ENCODE peak calls at places on chromosomes 1 and 21, in four cellular contexts. D is neural progenitor cell, V is OCI-LY7, U is MM.1S. B is an unnamed sample.

GRCh38 chr1:99358771-99359170 is 94.5 kb downstream of the PLPPR4 start:
- DNase-seq in U (no peak), D (no peak), V (no peak), B (no peak)

GRCh38 chr1:57850572-57850971 is 426.7 kb upstream of the DAB1 start:
- DNase-seq in V (no peak), D (no peak), U (no peak), B (no peak)

GRCh38 chr1:37817481-37817880 is 9.5 kb upstream of the YRDC start:
- DNase-seq in U (no peak), V (no peak), D (peak; percentile 52), B (peak; percentile 44)

GRCh38 chr1:211825990-211826389 is 4.6 kb downstream of the LPGAT1 start:
- DNase-seq in D (no peak), U (no peak), V (no peak), B (no peak)

GRCh38 chr1:201228011-201228983 is 37.7 kb downstream of the IGFN1 start:
- DNase-seq in V (no peak), D (no peak), U (no peak), B (no peak)

GRCh38 chr1:241482761-241483250 is 36.7 kb downstream of the FH start:
- DNase-seq in U (no peak), D (no peak), V (no peak), B (no peak)

GRCh38 chr1:154348429-154349076 is 23.2 kb downstream of the ATP8B2 start:
- DNase-seq in V (no peak), U (peak; percentile 5), D (no peak), B (no peak)

GRCh38 chr1:80656628-80657019 is 1144.1 kb upstream of the ADGRL2 start:
- DNase-seq in D (no peak), V (no peak), U (no peak), B (peak; percentile 47)

GRCh38 chr1:111789077-111789476 is 33.4 kb downstream of the DDX20 start:
- DNase-seq in U (no peak), D (no peak), V (no peak), B (no peak)

GRCh38 chr21:34204021-34204420 is 130.6 kb downstream of the MRPS6 start:
- DNase-seq in V (no peak), D (no peak), U (no peak), B (no peak)

GRCh38 chr21:43982489-43983078 is 29.5 kb upstream of the TRAPPC10 start:
- DNase-seq in D (no peak), V (no peak), U (no peak), B (no peak)

GRCh38 chr1:112697781-112698201 is 9.1 kb downstream of the RHOC start:
- DNase-seq in U (no peak), V (no peak), D (no peak), B (no peak)

GRCh38 chr1:36306210-36306901 is at the start of gene SH3D21:
- DNase-seq in V (peak; percentile 61), D (peak; percentile 87), U (peak; percentile 42), B (peak; percentile 85)

GRCh38 chr21:41612674-41613250 is 104.8 kb upstream of the TMPRSS2 start:
- DNase-seq in V (peak; percentile 41), U (no peak), D (peak; percentile 84), B (peak; percentile 80)

GRCh38 chr1:90362163-90362562 is 354.9 kb downstream of the BARHL2 start:
- DNase-seq in U (no peak), D (no peak), V (no peak), B (no peak)

GRCh38 chr1:87902830-87903614 is 574.3 kb downstream of the LMO4 start:
- DNase-seq in V (no peak), D (peak; percentile 23), U (peak; percentile 82), B (peak; percentile 78)

GRCh38 chr1:10510520-10511493 is 36.1 kb downstream of the PEX14 start:
- DNase-seq in D (no peak), V (no peak), U (no peak), B (peak; percentile 47)

GRCh38 chr1:117396636-117397035 is 29.4 kb downstream of the MAN1A2 start:
- DNase-seq in V (no peak), U (no peak), D (no peak), B (no peak)

DNA sequence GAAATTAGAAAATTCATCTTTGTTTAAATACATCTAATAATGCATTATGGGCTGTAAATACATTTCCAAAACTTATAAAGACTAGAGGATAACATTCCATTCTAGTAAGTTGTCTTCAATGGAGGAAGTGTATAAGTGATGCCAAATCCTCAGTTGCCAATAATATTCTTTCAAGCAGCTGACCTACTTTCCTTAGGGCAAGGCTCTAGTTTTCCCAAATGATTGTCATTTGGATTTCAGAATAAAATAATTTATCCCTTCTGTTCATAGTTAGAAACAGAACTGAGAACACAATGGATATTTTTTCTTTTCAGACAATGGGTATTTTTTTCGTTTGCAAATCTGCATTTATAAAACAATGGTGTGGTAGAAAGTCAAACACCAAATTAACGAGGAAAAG is 354.9 kb upstream of the ADAMTS5 start:
- DNase-seq in V (no peak), D (no peak), U (no peak), B (no peak)
- TF ChIP-seq CTCF in V (no peak), D (no peak), U (no peak), B (no peak)

DNA sequence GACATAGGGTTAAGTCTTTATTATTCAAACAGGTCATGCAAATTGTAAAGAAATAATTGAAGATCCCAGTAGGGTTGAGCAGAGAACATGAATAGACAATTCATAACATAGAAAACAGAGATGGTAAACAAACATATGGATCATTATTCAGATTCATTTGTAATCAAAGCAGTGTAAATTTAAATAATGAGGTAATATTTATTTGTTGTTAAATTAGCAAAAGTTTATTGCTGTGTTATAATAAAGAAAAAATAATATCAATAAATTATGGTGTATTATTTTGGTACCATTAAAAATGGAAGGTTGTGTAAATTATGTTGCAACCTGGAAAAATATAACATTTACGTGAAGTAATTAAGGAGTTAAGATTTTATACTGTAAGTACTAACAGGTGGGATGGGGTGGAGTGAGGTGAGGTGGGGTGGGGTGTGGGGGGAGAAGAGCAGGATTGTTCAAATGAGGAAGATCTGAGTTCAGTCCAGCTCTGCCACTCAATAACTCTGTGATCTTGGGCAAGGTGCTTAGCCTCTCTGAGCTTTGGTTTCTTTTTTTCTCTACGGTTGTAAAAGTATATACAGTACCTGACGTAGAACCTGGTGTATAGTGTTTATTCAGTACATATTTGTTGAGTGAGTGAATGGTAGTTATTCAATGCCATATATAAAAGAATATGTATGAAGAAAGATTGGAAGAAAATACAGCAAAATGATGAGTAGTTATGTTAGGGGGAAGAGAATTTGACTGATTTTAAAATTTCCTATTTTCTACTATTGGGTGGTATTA is 140.3 kb upstream of the KIF26B start:
- DNase-seq in D (no peak), U (no peak), V (no peak), B (no peak)
- TF ChIP-seq EZH2phosphoT487 in D (no peak), U (no peak), V (no peak), B (no peak)

GRCh38 chr1:83998599-83999315 is at the start of gene TTLL7:
- DNase-seq in D (peak; percentile 93), V (peak; percentile 77), U (peak; percentile 57), B (peak; percentile 79)

GRCh38 chr1:83999316-83999819 is 436 bp upstream of the TTLL7 start:
- DNase-seq in V (peak; percentile 79), U (peak; percentile 68), D (peak; percentile 94), B (peak; percentile 80)

GRCh38 chr1:84000954-84001495 is 2.1 kb upstream of the TTLL7 start:
- DNase-seq in V (no peak), U (peak; percentile 27), D (no peak), B (no peak)

GRCh38 chr1:84001501-84001900 is 2.6 kb upstream of the TTLL7 start:
- DNase-seq in V (no peak), D (no peak), U (no peak), B (no peak)

GRCh38 chr1:84000196-84000885 is 1.4 kb upstream of the TTLL7 start:
- DNase-seq in D (no peak), U (no peak), V (no peak), B (no peak)
- H3K4me3 ChIP-seq in D (no peak overlapping the region), U (no peak overlapping the region), V (no peak overlapping the region), B (no peak overlapping the region)

GRCh38 chr1:6448749-6449631 is 17.0 kb downstream of the TNFRSF25 start:
- DNase-seq in U (no peak), V (no peak), D (peak; percentile 89), B (peak; percentile 73)
- TF ChIP-seq CTCF in U (no peak), V (no peak), D (no peak), B (no peak)

GRCh38 chr1:220997791-220998190 is 118.5 kb downstream of the HLX start:
- DNase-seq in D (no peak), V (no peak), U (no peak), B (no peak)

GRCh38 chr1:220999872-221000863 is 120.9 kb downstream of the HLX start:
- DNase-seq in U (no peak), D (no peak), V (no peak), B (no peak)

GRCh38 chr1:221002601-221003000 is 123.4 kb downstream of the HLX start:
- DNase-seq in U (no peak), V (no peak), D (no peak), B (no peak)

GRCh38 chr1:221001167-221001566 is 121.9 kb downstream of the HLX start:
- DNase-seq in U (no peak), D (no peak), V (no peak), B (no peak)
- TF ChIP-seq EZH2phosphoT487 in U (no peak), D (no peak), V (no peak), B (no peak)

DNA sequence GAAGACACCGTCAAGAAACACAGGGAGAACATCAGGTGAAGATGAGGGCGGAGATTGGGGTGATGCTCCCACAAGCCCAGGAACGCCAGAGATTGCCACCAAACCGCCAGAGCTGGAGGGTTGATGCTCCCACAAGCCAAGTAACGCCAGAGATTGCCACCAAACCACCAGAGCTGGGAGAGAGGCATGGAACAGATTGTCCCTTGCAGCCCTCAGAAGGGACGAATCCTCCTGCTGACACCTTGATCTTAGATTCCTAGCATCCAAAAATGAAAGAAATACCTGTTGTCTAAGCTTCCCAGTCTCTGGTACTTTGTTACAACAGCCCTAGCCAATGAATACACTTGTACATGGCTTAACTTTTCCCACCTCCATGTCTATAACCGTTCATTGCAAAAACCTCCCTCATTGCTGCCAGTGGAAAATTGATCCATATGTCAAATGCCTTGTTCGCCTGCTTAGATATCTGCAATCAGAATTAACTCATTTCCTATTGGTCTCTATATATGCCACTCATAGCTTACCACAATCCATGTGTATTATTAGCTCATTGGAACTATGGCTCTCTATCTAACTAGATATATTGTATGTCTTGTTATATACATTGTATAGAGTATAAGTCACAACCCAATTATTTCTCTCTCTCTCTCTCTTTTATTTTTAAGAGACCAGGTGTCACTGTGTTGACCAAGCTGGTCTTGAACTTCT is 127.4 kb downstream of the ADSS2 start:
- DNase-seq in V (no peak), U (no peak), D (no peak), B (no peak)
- H3K4me3 ChIP-seq in V (no peak overlapping the region), U (no peak overlapping the region), D (no peak overlapping the region), B (no peak overlapping the region)

DNA sequence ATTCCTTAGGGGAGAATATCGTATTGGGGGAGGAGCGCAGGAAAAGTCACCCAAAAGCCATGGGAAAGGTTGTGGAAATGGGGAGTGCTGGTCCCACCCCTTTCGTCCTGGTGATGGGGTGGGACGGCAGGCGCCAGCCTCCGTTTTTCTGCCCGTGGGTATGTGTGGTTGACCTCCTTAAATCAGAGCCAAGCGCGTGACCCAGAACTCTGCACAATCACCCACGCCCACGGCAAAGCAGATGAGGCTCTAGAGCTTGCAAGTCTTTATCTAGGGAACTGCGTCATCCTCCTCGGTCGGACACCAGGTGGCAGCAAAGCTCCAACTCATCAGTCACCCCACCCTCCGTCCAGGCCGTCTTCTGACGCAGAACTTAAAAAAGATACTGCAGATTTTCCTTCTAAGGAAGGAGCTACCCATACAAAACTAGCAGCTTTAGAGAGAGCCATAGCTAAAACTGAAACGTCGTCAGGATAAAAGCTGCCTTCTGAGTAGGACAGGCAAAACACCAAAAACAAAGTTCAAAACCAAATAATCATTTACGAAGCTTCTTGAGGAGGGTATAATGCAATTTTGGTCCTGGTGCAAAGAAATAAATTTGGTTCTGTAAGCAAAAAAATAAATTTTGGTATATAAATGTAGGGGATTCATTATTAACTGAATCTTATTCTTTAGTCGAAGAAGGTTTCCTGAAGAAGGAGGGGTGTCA is 62.0 kb downstream of the TBX19 start:
- DNase-seq in V (peak; percentile 72), U (peak; percentile 94), D (peak; percentile 87), B (peak; percentile 92)
- TF ChIP-seq CTCF in V (peak; percentile 72), U (peak; percentile 72), D (peak; percentile 67), B (peak; percentile 77)